ENCODE peak calls at places on chromosomes 1 and 21, in eight cellular contexts. P is stimulated activated CD4-positive, alpha-beta T cell treated with anti-CD3 and anti-CD28 coated beads, Interleukin-2, amount 100 ng/mL, for 48 hours; J is psoas muscle; T is NCI-H1694 treated with DMSO at 0.1 percent for 48 hours; V is activated CD4-positive, alpha-beta T cell treated with anti-CD3 and anti-CD28 coated beads for 48 hours; W is NCI-H510A treated with DMSO at 0.1 percent for 48 hours; R is AG04450; X is tibial artery. M is an unnamed sample.

GRCh38 chr1:207944571-207944970 is 33.6 kb upstream of the CD34 start:
- DNase-seq in P (no peak), J (no peak), T (no peak), V (no peak), W (no peak), R (no peak), X (no peak), M (no peak)

GRCh38 chr1:45623972-45624371 is at the start of gene CCDC17:
- DNase-seq in P (no peak), J (no peak), T (no peak), V (no peak), W (no peak), R (no peak), X (no peak), M (no peak)

GRCh38 chr1:84632975-84633427 is 57.3 kb downstream of the SSX2IP start:
- DNase-seq in P (no peak), J (no peak), T (no peak), V (no peak), W (no peak), R (peak; percentile 18), X (no peak), M (peak; percentile 31)

GRCh38 chr1:6016191-6016865 is 24.1 kb upstream of the NPHP4 start:
- DNase-seq in P (no peak), J (no peak), T (no peak), V (no peak), W (no peak), R (no peak), X (no peak), M (no peak)

GRCh38 chr1:23470282-23471070 is 13.5 kb downstream of the ASAP3 start:
- DNase-seq in P (no peak), J (peak; percentile 82), T (no peak), V (no peak), W (no peak), R (no peak), X (peak; percentile 81), M (no peak)

GRCh38 chr1:39689214-39689613 is 2.0 kb downstream of the HPCAL4 start:
- DNase-seq in P (no peak), J (no peak), T (no peak), V (no peak), W (no peak), R (no peak), X (no peak), M (no peak)

GRCh38 chr1:21436488-21437340 is 3.2 kb upstream of the NBPF3 start:
- DNase-seq in P (no peak), J (no peak), T (no peak), V (no peak), W (peak; percentile 61), R (no peak), X (no peak), M (no peak)

GRCh38 chr1:154843913-154844681 is 26.0 kb downstream of the KCNN3 start:
- DNase-seq in P (no peak), J (no peak), T (no peak), V (no peak), W (no peak), R (no peak), X (no peak), M (no peak)

GRCh38 chr1:117655220-117655577 is 49.4 kb downstream of the TENT5C start:
- DNase-seq in P (no peak), J (no peak), T (no peak), V (peak; percentile 29), W (no peak), R (no peak), X (peak; percentile 59), M (no peak)

GRCh38 chr1:53834776-53835175 is 3.3 kb downstream of the NDC1 start:
- DNase-seq in P (no peak), J (no peak), T (no peak), V (no peak), W (no peak), R (no peak), X (no peak), M (no peak)

GRCh38 chr21:45278156-45278911 is 9.4 kb downstream of the POFUT2 start:
- DNase-seq in P (no peak), J (no peak), T (no peak), V (no peak), W (no peak), R (no peak), X (peak; percentile 51), M (no peak)

GRCh38 chr1:105204836-105205371 is 1455.2 kb downstream of the AMY1C start:
- DNase-seq in P (no peak), J (no peak), T (no peak), V (no peak), W (no peak), R (no peak), X (no peak), M (no peak)

GRCh38 chr1:182305861-182306260 is 85.7 kb downstream of the GLUL start:
- DNase-seq in P (no peak), J (no peak), T (no peak), V (no peak), W (no peak), R (no peak), X (no peak), M (no peak)

GRCh38 chr1:19644422-19644760 is 280 bp downstream of the NBL1 start:
- DNase-seq in P (no peak), J (no peak), T (no peak), V (no peak), W (no peak), R (no peak), X (no peak), M (no peak)

GRCh38 chr1:54581621-54582035 is 33.6 kb downstream of the ACOT11 start:
- DNase-seq in P (no peak), J (peak; percentile 98), T (peak; percentile 58), V (no peak), W (no peak), R (peak; percentile 13), X (peak; percentile 99), M (peak; percentile 45)

GRCh38 chr1:165753934-165754333 is 14.7 kb downstream of the TMCO1 start:
- DNase-seq in P (no peak), J (no peak), T (no peak), V (no peak), W (no peak), R (no peak), X (no peak), M (no peak)

GRCh38 chr1:22471078-22471477 is 19.4 kb downstream of the ZBTB40 start:
- DNase-seq in P (no peak), J (peak; percentile 60), T (no peak), V (no peak), W (no peak), R (no peak), X (no peak), M (peak; percentile 51)

GRCh38 chr1:234934611-234935033 is 194.0 kb downstream of the TOMM20 start:
- DNase-seq in P (no peak), J (no peak), T (no peak), V (no peak), W (no peak), R (peak; percentile 86), X (peak; percentile 41), M (no peak)

GRCh38 chr1:151858030-151858746 is 4.7 kb upstream of the THEM5 start:
- DNase-seq in P (no peak), J (no peak), T (no peak), V (no peak), W (no peak), R (no peak), X (no peak), M (no peak)

GRCh38 chr1:152109998-152110294 is 5.3 kb downstream of the TCHH start:
- DNase-seq in P (no peak), J (no peak), T (no peak), V (no peak), W (no peak), R (no peak), X (no peak), M (no peak)

GRCh38 chr1:101993703-101994102 is 3.0 kb downstream of the OLFM3 start:
- DNase-seq in P (no peak), J (no peak), T (no peak), V (no peak), W (peak; percentile 11), R (no peak), X (no peak), M (no peak)

GRCh38 chr1:116516631-116517030 is 54.2 kb downstream of the CD58 start:
- DNase-seq in P (no peak), J (no peak), T (no peak), V (no peak), W (no peak), R (no peak), X (no peak), M (no peak)